ENCODE peak calls at places on chromosomes 2 and 18, in four cellular contexts. One of them, this sample, is unnamed.

GRCh38 chr2:85032621-85033020 is 61.7 kb downstream of the KCMF1 start:
- DNase-seq in IMR-90: peak
- DNase-seq in A549: peak
- DNase-seq in endothelial cell of umbilical vein: no peak
- DNase-seq in this sample: no peak

GRCh38 chr2:105671156-105671555 is 73.6 kb upstream of the NCK2 start:
- DNase-seq in IMR-90: peak
- DNase-seq in A549: no peak
- DNase-seq in endothelial cell of umbilical vein: no peak
- DNase-seq in this sample: no peak

GRCh38 chr2:64017811-64018714 is 1.2 kb downstream of the VPS54 start:
- DNase-seq in IMR-90: peak
- DNase-seq in A549: peak
- DNase-seq in endothelial cell of umbilical vein: peak
- DNase-seq in this sample: no peak

GRCh38 chr2:96964221-96964905 is 22.0 kb downstream of the FAM178B start:
- DNase-seq in IMR-90: no peak
- DNase-seq in A549: no peak
- DNase-seq in endothelial cell of umbilical vein: no peak
- DNase-seq in this sample: no peak

GRCh38 chr2:29317077-29317517 is 201.9 kb downstream of the CLIP4 start:
- DNase-seq in IMR-90: no peak
- DNase-seq in A549: no peak
- DNase-seq in endothelial cell of umbilical vein: no peak
- DNase-seq in this sample: no peak

GRCh38 chr2:158967731-158968395 is 577 bp upstream of the TANC1 start:
- DNase-seq in IMR-90: peak
- DNase-seq in A549: peak
- DNase-seq in endothelial cell of umbilical vein: peak
- DNase-seq in this sample: peak

GRCh38 chr2:168978461-168978861 is 52.7 kb downstream of the ABCB11 start:
- DNase-seq in IMR-90: no peak
- DNase-seq in A549: no peak
- DNase-seq in endothelial cell of umbilical vein: no peak
- DNase-seq in this sample: no peak

GRCh38 chr18:58671122-58671940 is at the start of gene MALT1:
- DNase-seq in IMR-90: peak
- DNase-seq in A549: peak
- DNase-seq in endothelial cell of umbilical vein: peak
- DNase-seq in this sample: peak

GRCh38 chr2:31163011-31163540 is 24.8 kb upstream of the GALNT14 start:
- DNase-seq in IMR-90: no peak
- DNase-seq in A549: no peak
- DNase-seq in endothelial cell of umbilical vein: no peak
- DNase-seq in this sample: no peak

GRCh38 chr2:25286025-25286400 is 55.7 kb downstream of the DNMT3A start:
- DNase-seq in IMR-90: no peak
- DNase-seq in A549: no peak
- DNase-seq in endothelial cell of umbilical vein: peak
- DNase-seq in this sample: no peak

GRCh38 chr18:22189431-22189830 is 20.0 kb downstream of the GATA6 start:
- DNase-seq in IMR-90: no peak
- DNase-seq in A549: no peak
- DNase-seq in endothelial cell of umbilical vein: peak
- DNase-seq in this sample: no peak

GRCh38 chr2:134446431-134447091 is 192.7 kb downstream of the MGAT5 start:
- DNase-seq in IMR-90: peak
- DNase-seq in A549: no peak
- DNase-seq in endothelial cell of umbilical vein: peak
- DNase-seq in this sample: no peak

GRCh38 chr2:154710685-154711084 is 12.2 kb downstream of the KCNJ3 start:
- DNase-seq in IMR-90: no peak
- DNase-seq in A549: no peak
- DNase-seq in endothelial cell of umbilical vein: no peak
- DNase-seq in this sample: no peak

GRCh38 chr2:37262510-37262909 is 31.1 kb downstream of the NDUFAF7 start:
- DNase-seq in IMR-90: no peak
- DNase-seq in A549: no peak
- DNase-seq in endothelial cell of umbilical vein: no peak
- DNase-seq in this sample: no peak

GRCh38 chr2:41414486-41415230 is 633.2 kb upstream of the PKDCC start:
- DNase-seq in IMR-90: no peak
- DNase-seq in A549: peak
- DNase-seq in endothelial cell of umbilical vein: peak
- DNase-seq in this sample: no peak

GRCh38 chr2:8819948-8820347 is 17.5 kb downstream of the KIDINS220 start:
- DNase-seq in IMR-90: no peak
- DNase-seq in A549: no peak
- DNase-seq in endothelial cell of umbilical vein: no peak
- DNase-seq in this sample: no peak

GRCh38 chr2:213545964-213546363 is 261.7 kb downstream of the SPAG16 start:
- DNase-seq in IMR-90: no peak
- DNase-seq in A549: no peak
- DNase-seq in endothelial cell of umbilical vein: no peak
- DNase-seq in this sample: no peak

GRCh38 chr2:121065239-121065638 is 219.8 kb downstream of the TFCP2L1 start:
- DNase-seq in IMR-90: no peak
- DNase-seq in A549: no peak
- DNase-seq in endothelial cell of umbilical vein: no peak
- DNase-seq in this sample: no peak

GRCh38 chr2:111140815-111141214 is 20.1 kb downstream of the BCL2L11 start:
- DNase-seq in IMR-90: no peak
- DNase-seq in A549: no peak
- DNase-seq in endothelial cell of umbilical vein: no peak
- DNase-seq in this sample: no peak

GRCh38 chr2:43083710-43084698 is 142.4 kb downstream of the ZFP36L2 start:
- DNase-seq in IMR-90: peak
- DNase-seq in A549: peak
- DNase-seq in endothelial cell of umbilical vein: no peak
- DNase-seq in this sample: no peak

GRCh38 chr2:44134848-44135247 is 33.8 kb upstream of the PPM1B start:
- DNase-seq in IMR-90: no peak
- DNase-seq in A549: no peak
- DNase-seq in endothelial cell of umbilical vein: no peak
- DNase-seq in this sample: no peak

GRCh38 chr2:29223851-29224692 is 108.9 kb downstream of the CLIP4 start:
- DNase-seq in IMR-90: peak
- DNase-seq in A549: no peak
- DNase-seq in endothelial cell of umbilical vein: peak
- DNase-seq in this sample: peak

GRCh38 chr2:27716301-27717069 is 52.8 kb downstream of the SLC4A1AP start:
- DNase-seq in IMR-90: no peak
- DNase-seq in A549: no peak
- DNase-seq in endothelial cell of umbilical vein: no peak
- DNase-seq in this sample: no peak

GRCh38 chr18:67496469-67496868 is 20.1 kb downstream of the DSEL start:
- DNase-seq in IMR-90: peak
- DNase-seq in A549: no peak
- DNase-seq in endothelial cell of umbilical vein: no peak
- DNase-seq in this sample: no peak

GRCh38 chr2:10331702-10332401 is 29.1 kb downstream of the HPCAL1 start:
- DNase-seq in IMR-90: no peak
- DNase-seq in A549: no peak
- DNase-seq in endothelial cell of umbilical vein: no peak
- DNase-seq in this sample: no peak

GRCh38 chr2:145592362-145592761 is 1072.4 kb upstream of the ZEB2 start:
- DNase-seq in IMR-90: peak
- DNase-seq in A549: no peak
- DNase-seq in endothelial cell of umbilical vein: no peak
- DNase-seq in this sample: no peak

GRCh38 chr2:187654535-187654934 is 100.3 kb upstream of the TFPI start:
- DNase-seq in IMR-90: no peak
- DNase-seq in A549: no peak
- DNase-seq in endothelial cell of umbilical vein: no peak
- DNase-seq in this sample: no peak

GRCh38 chr2:157245441-157246211 is 11.9 kb upstream of the GALNT5 start:
- DNase-seq in IMR-90: peak
- DNase-seq in A549: no peak
- DNase-seq in endothelial cell of umbilical vein: no peak
- DNase-seq in this sample: no peak

GRCh38 chr18:22603902-22604301 is 186.2 kb upstream of the CTAGE1 start:
- DNase-seq in IMR-90: no peak
- DNase-seq in A549: no peak
- DNase-seq in endothelial cell of umbilical vein: no peak
- DNase-seq in this sample: no peak

GRCh38 chr2:46719499-46719898 is 196.1 kb downstream of the MCFD2 start:
- DNase-seq in IMR-90: peak
- DNase-seq in A549: peak
- DNase-seq in endothelial cell of umbilical vein: peak
- DNase-seq in this sample: no peak

GRCh38 chr2:196170681-196171247 is 614 bp downstream of the STK17B start:
- DNase-seq in IMR-90: peak
- DNase-seq in A549: peak
- DNase-seq in endothelial cell of umbilical vein: no peak
- DNase-seq in this sample: no peak

GRCh38 chr2:140154271-140154670 is 1374.1 kb upstream of the NXPH2 start:
- DNase-seq in IMR-90: no peak
- DNase-seq in A549: no peak
- DNase-seq in endothelial cell of umbilical vein: no peak
- DNase-seq in this sample: no peak

GRCh38 chr2:216257089-216257488 is 115.2 kb downstream of the MARCHF4 start:
- DNase-seq in IMR-90: peak
- DNase-seq in A549: no peak
- DNase-seq in endothelial cell of umbilical vein: no peak
- DNase-seq in this sample: no peak

DNA sequence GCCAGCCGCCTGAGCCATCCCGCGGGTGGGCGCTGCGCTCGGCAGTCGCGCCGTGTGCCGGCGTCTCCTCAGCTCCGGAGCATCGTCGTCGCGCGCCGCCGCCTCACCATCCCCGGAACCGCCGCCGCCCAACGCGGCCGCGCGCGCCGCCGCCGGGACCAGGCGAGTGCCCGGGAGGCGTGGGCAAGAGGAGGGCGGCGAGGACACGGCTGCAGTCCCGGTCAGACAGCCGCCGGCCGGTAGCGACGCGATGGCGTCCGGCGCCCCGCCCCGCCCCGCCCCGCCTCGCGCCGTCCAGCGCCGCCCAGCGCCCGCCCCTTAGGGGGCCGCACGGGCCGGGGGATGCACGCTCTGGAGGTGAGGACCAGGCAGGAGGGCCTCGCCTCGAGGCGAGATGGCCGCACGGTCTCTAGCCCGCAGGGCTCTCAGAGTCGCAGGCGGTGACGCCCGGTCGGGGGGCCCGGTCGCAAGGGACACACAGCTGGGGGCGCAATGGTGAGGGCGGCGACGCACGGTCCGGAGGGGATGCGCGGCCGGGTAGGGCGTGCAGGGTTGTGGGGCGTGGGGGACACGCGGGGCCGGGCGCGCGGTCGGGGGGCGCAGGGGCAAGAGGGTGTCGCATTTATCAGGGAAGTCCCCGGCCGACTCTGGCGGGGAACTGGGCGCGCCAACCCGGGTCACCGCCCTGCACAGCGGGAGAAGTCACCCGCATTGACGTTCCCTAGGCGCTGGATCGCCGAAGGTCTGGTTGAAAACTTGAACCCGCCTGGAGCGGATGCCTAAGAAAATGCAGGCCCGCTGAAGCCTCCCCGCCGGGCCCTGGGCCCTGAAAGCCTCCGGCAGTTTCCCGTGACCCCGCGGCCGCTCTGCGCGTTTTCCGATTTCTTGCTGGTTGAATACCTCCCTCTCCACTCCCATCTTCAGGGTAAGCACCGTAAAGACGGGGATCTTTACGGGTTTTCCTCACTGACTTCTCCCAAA is at the start of gene SPIRE1:
- DNase-seq in IMR-90: peak
- DNase-seq in A549: peak
- DNase-seq in endothelial cell of umbilical vein: peak
- DNase-seq in this sample: peak
- TF ChIP-seq POLR2A in IMR-90: no peak
- TF ChIP-seq POLR2A in A549: peak
- TF ChIP-seq POLR2A in endothelial cell of umbilical vein: peak
- TF ChIP-seq POLR2A in this sample: peak

DNA sequence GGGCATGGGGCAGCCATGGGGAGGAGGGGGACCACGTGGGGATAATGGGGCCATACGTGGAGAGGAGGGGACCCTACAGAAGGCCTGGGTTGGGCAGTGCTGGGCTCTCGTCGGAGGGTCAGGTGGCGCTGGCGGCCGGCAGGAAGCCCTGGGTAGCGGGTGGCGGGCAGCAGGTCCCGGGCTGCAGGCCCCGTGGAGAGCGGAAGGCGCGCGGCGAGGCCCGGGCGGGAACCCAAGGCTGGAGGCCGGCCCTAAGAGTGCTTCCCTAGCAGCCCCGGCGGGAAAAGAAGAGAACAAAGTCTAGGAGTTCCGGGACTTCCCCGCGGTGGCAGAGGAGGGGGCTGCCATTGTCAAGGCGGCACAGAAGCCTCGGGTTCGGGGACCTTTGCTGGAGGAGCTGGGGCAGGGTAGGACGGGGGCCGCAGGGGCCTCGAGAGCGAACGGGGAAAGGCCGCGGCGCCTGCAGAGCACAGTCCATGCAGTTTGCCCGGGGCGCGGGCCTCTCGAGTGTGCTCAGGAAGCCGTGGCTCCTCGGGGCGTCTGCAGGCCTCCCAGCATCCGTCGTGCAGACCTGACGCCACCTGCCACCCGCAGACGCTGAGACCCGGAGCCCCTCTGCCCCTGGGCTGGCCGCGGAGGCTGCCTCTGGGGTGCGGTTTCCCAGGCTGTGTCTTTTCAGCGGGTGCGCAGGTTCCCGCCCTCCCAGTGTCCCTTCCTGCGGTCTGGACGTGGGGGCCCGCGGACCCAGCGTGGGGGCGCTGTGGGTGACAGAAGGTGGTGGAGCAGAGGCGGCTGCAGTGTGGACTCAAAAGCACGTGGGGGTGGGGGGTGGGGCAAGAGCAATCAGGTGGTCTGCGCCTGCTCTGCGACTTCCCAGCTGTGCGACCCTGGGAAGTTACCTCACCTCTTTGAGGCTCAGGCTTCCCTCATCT is 19.4 kb upstream of the NCL start:
- DNase-seq in IMR-90: no peak
- DNase-seq in A549: no peak
- DNase-seq in endothelial cell of umbilical vein: peak
- DNase-seq in this sample: no peak
- TF ChIP-seq POLR2A in IMR-90: no peak
- TF ChIP-seq POLR2A in A549: no peak
- TF ChIP-seq POLR2A in endothelial cell of umbilical vein: no peak
- TF ChIP-seq POLR2A in this sample: no peak

GRCh38 chr18:63314062-63314790 is 5.3 kb downstream of the BCL2 start:
- DNase-seq in IMR-90: no peak
- DNase-seq in A549: no peak
- DNase-seq in endothelial cell of umbilical vein: no peak
- DNase-seq in this sample: no peak

GRCh38 chr18:63311481-63312409 is 7.8 kb downstream of the BCL2 start:
- DNase-seq in IMR-90: no peak
- DNase-seq in A549: no peak
- DNase-seq in endothelial cell of umbilical vein: no peak
- DNase-seq in this sample: no peak

GRCh38 chr18:63314991-63315662 is 4.4 kb downstream of the BCL2 start:
- DNase-seq in IMR-90: no peak
- DNase-seq in A549: no peak
- DNase-seq in endothelial cell of umbilical vein: no peak
- DNase-seq in this sample: no peak

GRCh38 chr18:63312731-63313408 is 6.7 kb downstream of the BCL2 start:
- DNase-seq in IMR-90: no peak
- DNase-seq in A549: no peak
- DNase-seq in endothelial cell of umbilical vein: no peak
- DNase-seq in this sample: no peak

GRCh38 chr18:63313409-63313917 is 6.1 kb downstream of the BCL2 start:
- DNase-seq in IMR-90: no peak
- DNase-seq in A549: no peak
- DNase-seq in endothelial cell of umbilical vein: no peak
- DNase-seq in this sample: no peak
- TF ChIP-seq POLR2A in IMR-90: no peak
- TF ChIP-seq POLR2A in A549: no peak
- TF ChIP-seq POLR2A in endothelial cell of umbilical vein: no peak
- TF ChIP-seq POLR2A in this sample: no peak

GRCh38 chr18:3177902-3178687 is 41.7 kb downstream of the MYOM1 start:
- DNase-seq in IMR-90: peak
- DNase-seq in A549: no peak
- DNase-seq in endothelial cell of umbilical vein: no peak
- DNase-seq in this sample: peak
- TF ChIP-seq POLR2A in IMR-90: no peak
- TF ChIP-seq POLR2A in A549: no peak
- TF ChIP-seq POLR2A in endothelial cell of umbilical vein: no peak
- TF ChIP-seq POLR2A in this sample: no peak

This sample was measured in tibial nerve.